ENCODE peak calls at places on chromosomes 3 and 15, in four cellular contexts. C, N, F and R are unnamed samples.

GRCh38 chr15:95141486-95141885 is 910.1 kb downstream of the MCTP2 start:
- DNase-seq in C (peak), N (no peak), F (no peak), R (no peak)

GRCh38 chr3:12139111-12139511 is 19.6 kb downstream of the TIMP4 start:
- DNase-seq in C (peak), N (peak), F (peak), R (no peak)

GRCh38 chr3:113222412-113223086 is 11.2 kb downstream of the BOC start:
- DNase-seq in C (peak), N (no peak), F (no peak), R (peak)

GRCh38 chr3:135895734-135896121 is 69.8 kb upstream of the PPP2R3A start:
- DNase-seq in C (peak), N (no peak), F (no peak), R (no peak)

GRCh38 chr3:172550347-172550943 is 27.2 kb upstream of the TNFSF10 start:
- DNase-seq in C (peak), N (peak), F (no peak), R (no peak)

GRCh38 chr15:48647963-48648362 is 2.5 kb upstream of the FBN1 start:
- DNase-seq in C (peak), N (no peak), F (peak), R (no peak)

GRCh38 chr3:39327746-39328349 is 1.7 kb upstream of the CCR8 start:
- DNase-seq in C (no peak), N (no peak), F (no peak), R (no peak)

GRCh38 chr3:144187531-144188230 is 216.1 kb downstream of the DIPK2A start:
- DNase-seq in C (peak), N (no peak), F (no peak), R (no peak)

GRCh38 chr15:40769310-40770146 is at the start of gene C15orf62:
- DNase-seq in C (peak), N (no peak), F (no peak), R (peak)

GRCh38 chr3:156533205-156533604 is 21.7 kb downstream of the SSR3 start:
- DNase-seq in C (peak), N (no peak), F (no peak), R (no peak)

GRCh38 chr15:31396881-31397560 is 70.4 kb downstream of the KLF13 start:
- DNase-seq in C (peak), N (peak), F (peak), R (peak)

GRCh38 chr3:65749066-65749465 is 289.7 kb downstream of the MAGI1 start:
- DNase-seq in C (peak), N (no peak), F (no peak), R (no peak)

GRCh38 chr3:75078290-75078689 is 463.8 kb upstream of the CNTN3 start:
- DNase-seq in C (no peak), N (no peak), F (no peak), R (no peak)

GRCh38 chr3:8845641-8846040 is 76.2 kb upstream of the OXTR start:
- DNase-seq in C (peak), N (peak), F (no peak), R (no peak)

GRCh38 chr15:77863491-77864105 is 213.9 kb downstream of the TBC1D2B start:
- DNase-seq in C (no peak), N (no peak), F (no peak), R (no peak)

GRCh38 chr3:139427283-139428060 is 38.0 kb upstream of the COPB2 start:
- DNase-seq in C (peak), N (peak), F (peak), R (peak)

GRCh38 chr15:66293419-66294156 is at the start of gene DIS3L:
- DNase-seq in C (peak), N (peak), F (peak), R (peak)

GRCh38 chr15:62506217-62506805 is 341.2 kb upstream of the C2CD4B start:
- DNase-seq in C (peak), N (peak), F (peak), R (peak)

GRCh38 chr3:100730524-100730923 is 21.2 kb downstream of the TFG start:
- DNase-seq in C (no peak), N (no peak), F (no peak), R (no peak)

GRCh38 chr3:51445544-51446280 is 54.1 kb downstream of the DCAF1 start:
- DNase-seq in C (no peak), N (no peak), F (no peak), R (no peak)

GRCh38 chr15:71082803-71083202 is 32.5 kb upstream of the THSD4 start:
- DNase-seq in C (no peak), N (no peak), F (no peak), R (no peak)

GRCh38 chr3:14847613-14848541 is 29.1 kb downstream of the FGD5 start:
- DNase-seq in C (no peak), N (no peak), F (no peak), R (no peak)

GRCh38 chr3:194900886-194901522 is 215.3 kb downstream of the FAM43A start:
- DNase-seq in C (no peak), N (no peak), F (no peak), R (no peak)

GRCh38 chr3:134313839-134314587 is 60.2 kb downstream of the AMOTL2 start:
- DNase-seq in C (peak), N (no peak), F (no peak), R (no peak)

GRCh38 chr15:90000175-90000923 is 775 bp upstream of the ZNF710 start:
- DNase-seq in C (peak), N (no peak), F (no peak), R (no peak)

GRCh38 chr15:35437157-35437556 is 108.8 kb downstream of the DPH6 start:
- DNase-seq in C (peak), N (no peak), F (no peak), R (no peak)

GRCh38 chr15:68051907-68052306 is 2.2 kb upstream of the PIAS1 start:
- DNase-seq in C (no peak), N (no peak), F (no peak), R (no peak)

GRCh38 chr15:83483612-83484011 is 36.5 kb downstream of the SH3GL3 start:
- DNase-seq in C (no peak), N (no peak), F (no peak), R (no peak)

GRCh38 chr3:22106213-22106867 is 355.3 kb upstream of the ZNF385D start:
- DNase-seq in C (no peak), N (no peak), F (no peak), R (no peak)

GRCh38 chr3:115790759-115791158 is 167.4 kb downstream of the GAP43 start:
- DNase-seq in C (peak), N (peak), F (no peak), R (no peak)

GRCh38 chr3:9690451-9691450 is 12.9 kb upstream of the CPNE9 start:
- DNase-seq in C (peak), N (no peak), F (no peak), R (no peak)

GRCh38 chr15:73712107-73712506 is 27.9 kb downstream of the CD276 start:
- DNase-seq in C (no peak), N (no peak), F (no peak), R (no peak)

GRCh38 chr3:184148065-184148464 is 7.1 kb upstream of the DVL3 start:
- DNase-seq in C (no peak), N (no peak), F (no peak), R (no peak)

GRCh38 chr3:32945136-32945535 is 6.3 kb upstream of the CCR4 start:
- DNase-seq in C (peak), N (no peak), F (no peak), R (no peak)

GRCh38 chr3:94694894-94695293 is 632.0 kb downstream of the NSUN3 start:
- DNase-seq in C (peak), N (no peak), F (no peak), R (no peak)

GRCh38 chr3:124174910-124175874 is 183.3 kb upstream of the ROPN1 start:
- DNase-seq in C (no peak), N (no peak), F (no peak), R (no peak)

GRCh38 chr15:25465835-25466234 is 27.0 kb upstream of the UBE3A start:
- DNase-seq in C (no peak), N (no peak), F (no peak), R (no peak)

GRCh38 chr15:79042213-79042928 is 48.2 kb downstream of the RASGRF1 start:
- DNase-seq in C (no peak), N (no peak), F (no peak), R (peak)